ENCODE peak calls at places on chromosomes 16 and 17, in five cellular contexts. P is naive thymus-derived CD4-positive, alpha-beta T cell; T is HCT116; S is left lung; I is thoracic aorta. M is an unnamed sample. For H3K4me1, the result is how much of the 10 kb centered on the place peaks cover.

GRCh38 chr17:75832164-75832651 is 12.0 kb downstream of the UNC13D start:
- DNase-seq in S (no peak), I (no peak), T (no peak), P (no peak), M (no peak)

GRCh38 chr17:10633738-10634379 is 23.2 kb downstream of the MYH3 start:
- DNase-seq in T (no peak), I (no peak), P (no peak), S (no peak), M (no peak)

GRCh38 chr17:27473748-27474609 is 17.7 kb downstream of the KSR1 start:
- DNase-seq in P (no peak), I (no peak), T (no peak), S (no peak), M (no peak)

GRCh38 chr17:29592850-29593545 is at the start of gene ANKRD13B:
- DNase-seq in S (no peak), T (no peak), I (no peak), P (no peak), M (no peak)

GRCh38 chr16:71303938-71304337 is 14.7 kb upstream of the CMTR2 start:
- DNase-seq in S (no peak), T (peak), I (no peak), P (no peak), M (no peak)

GRCh38 chr16:11183035-11183812 is 72.8 kb downstream of the SOCS1 start:
- DNase-seq in S (no peak), T (no peak), I (no peak), P (no peak), M (no peak)

GRCh38 chr17:59702304-59702703 is 4.9 kb downstream of the PTRH2 start:
- DNase-seq in P (no peak), S (no peak), T (no peak), I (no peak), M (no peak)

GRCh38 chr16:10871157-10871991 is 5.6 kb upstream of the CIITA start:
- DNase-seq in T (peak), P (no peak), I (no peak), S (peak), M (no peak)

GRCh38 chr17:73343739-73344454 is 32.1 kb upstream of the CDC42EP4 start:
- DNase-seq in T (no peak), I (no peak), S (no peak), P (no peak), M (no peak)

GRCh38 chr17:54807331-54807730 is 93.3 kb upstream of the TOM1L1 start:
- DNase-seq in T (no peak), P (no peak), S (no peak), I (no peak), M (no peak)

GRCh38 chr17:1769826-1770477 is 8.1 kb downstream of the SERPINF1 start:
- DNase-seq in P (peak), S (no peak), T (no peak), I (no peak), M (peak)

GRCh38 chr16:88315543-88316105 is 67.1 kb upstream of the ZNF469 start:
- DNase-seq in S (peak), P (no peak), T (peak), I (no peak), M (no peak)

GRCh38 chr17:56992364-56992763 is 14.4 kb downstream of the SCPEP1 start:
- DNase-seq in I (no peak), P (no peak), T (no peak), S (no peak), M (no peak)

GRCh38 chr16:61812251-61812650 is 224.0 kb downstream of the CDH8 start:
- DNase-seq in T (no peak), I (no peak), P (no peak), S (no peak), M (no peak)

GRCh38 chr17:66518108-66518507 is 215.7 kb downstream of the PRKCA start:
- DNase-seq in T (no peak), P (no peak), I (no peak), S (no peak), M (no peak)

GRCh38 chr17:30950669-30951399 is 20.0 kb upstream of the RNF135 start:
- DNase-seq in I (peak), P (no peak), S (peak), T (no peak), M (no peak)

GRCh38 chr17:39094607-39095308 is 56.7 kb downstream of the PLXDC1 start:
- DNase-seq in S (no peak), P (peak), T (no peak), I (no peak), M (no peak)

GRCh38 chr17:68614718-68615117 is 13.6 kb upstream of the FAM20A start:
- DNase-seq in S (no peak), T (no peak), I (no peak), P (no peak), M (no peak)

GRCh38 chr17:27559506-27559931 is 71.5 kb upstream of the LGALS9 start:
- DNase-seq in T (no peak), S (no peak), P (no peak), I (no peak), M (no peak)

GRCh38 chr16:76768948-76769347 is 422.0 kb upstream of the MON1B start:
- DNase-seq in I (no peak), T (no peak), P (no peak), S (peak), M (no peak)

GRCh38 chr17:51133365-51133764 is 12.7 kb upstream of the SPAG9 start:
- DNase-seq in I (no peak), T (no peak), P (no peak), S (no peak), M (no peak)

GRCh38 chr17:40191237-40192208 is 14.3 kb downstream of the RAPGEFL1 start:
- DNase-seq in T (peak), S (peak), P (peak), I (peak), M (no peak)

GRCh38 chr17:43645765-43646481 is 15.8 kb downstream of the MEOX1 start:
- DNase-seq in I (peak), S (peak), T (no peak), P (no peak), M (no peak)

GRCh38 chr16:26672206-26672605 is 394.5 kb upstream of the C16orf82 start:
- DNase-seq in I (no peak), T (no peak), P (no peak), S (no peak), M (no peak)

GRCh38 chr17:69335018-69335417 is 8.1 kb upstream of the ABCA5 start:
- DNase-seq in I (no peak), T (peak), S (no peak), P (no peak), M (no peak)

GRCh38 chr17:75105269-75106080 is 4.3 kb upstream of the ARMC7 start:
- DNase-seq in I (no peak), S (no peak), P (no peak), T (no peak), M (no peak)

GRCh38 chr17:49890077-49890821 is 42.4 kb upstream of the TAC4 start:
- DNase-seq in P (no peak), S (no peak), T (no peak), I (no peak), M (no peak)

GRCh38 chr16:48420437-48420836 is 35.2 kb upstream of the SIAH1 start:
- DNase-seq in I (no peak), P (no peak), T (no peak), S (no peak), M (no peak)

GRCh38 chr16:70453891-70454220 is 539 bp upstream of the FCSK start:
- DNase-seq in P (no peak), I (no peak), S (no peak), T (no peak), M (no peak)

GRCh38 chr16:86991679-86992078 is 325.5 kb downstream of the C16orf95 start:
- DNase-seq in S (no peak), I (no peak), P (no peak), T (no peak), M (no peak)

GRCh38 chr16:82980810-82981209 is 354.0 kb downstream of the CDH13 start:
- DNase-seq in P (no peak), S (no peak), I (no peak), T (no peak), M (no peak)

GRCh38 chr17:45408611-45409421 is 23.9 kb downstream of the ARHGAP27 start:
- DNase-seq in I (no peak), S (peak), T (no peak), P (no peak), M (no peak)

GRCh38 chr16:1497014-1497598 is 3.9 kb downstream of the TELO2 start:
- DNase-seq in I (no peak), S (peak), P (no peak), T (no peak), M (no peak)

GRCh38 chr16:71923941-71924690 is 28.8 kb downstream of the IST1 start:
- DNase-seq in P (no peak), T (no peak), S (no peak), I (no peak), M (no peak)

GRCh38 chr16:68251812-68252211 is 6.6 kb downstream of the PLA2G15 start:
- DNase-seq in T (no peak), S (no peak), P (no peak), I (no peak), M (no peak)

GRCh38 chr17:34673516-34673915 is 94.1 kb downstream of the TMEM132E start:
- DNase-seq in I (no peak), P (no peak), T (no peak), S (no peak), M (no peak)

GRCh38 chr17:4556996-4557395 is 1.8 kb upstream of the MYBBP1A start:
- DNase-seq in I (no peak), T (no peak), S (no peak), P (no peak), M (no peak)
- H3K4me1 ChIP-seq in I (under half), T (under half), S (under half), P (under half), M (under half)

GRCh38 chr17:78924481-78925151 is 571 bp downstream of the TIMP2 start:
- DNase-seq in S (peak), P (no peak), I (no peak), T (no peak), M (no peak)

GRCh38 chr17:78923660-78924453 is 1.3 kb downstream of the TIMP2 start:
- DNase-seq in S (peak), T (peak), I (no peak), P (peak), M (no peak)

GRCh38 chr17:78921437-78921971 is 3.7 kb downstream of the TIMP2 start:
- DNase-seq in I (no peak), P (no peak), T (no peak), S (peak), M (no peak)

GRCh38 chr17:78925234-78925633 is at the start of gene TIMP2:
- DNase-seq in P (peak), T (no peak), S (peak), I (peak), M (no peak)

DNA sequence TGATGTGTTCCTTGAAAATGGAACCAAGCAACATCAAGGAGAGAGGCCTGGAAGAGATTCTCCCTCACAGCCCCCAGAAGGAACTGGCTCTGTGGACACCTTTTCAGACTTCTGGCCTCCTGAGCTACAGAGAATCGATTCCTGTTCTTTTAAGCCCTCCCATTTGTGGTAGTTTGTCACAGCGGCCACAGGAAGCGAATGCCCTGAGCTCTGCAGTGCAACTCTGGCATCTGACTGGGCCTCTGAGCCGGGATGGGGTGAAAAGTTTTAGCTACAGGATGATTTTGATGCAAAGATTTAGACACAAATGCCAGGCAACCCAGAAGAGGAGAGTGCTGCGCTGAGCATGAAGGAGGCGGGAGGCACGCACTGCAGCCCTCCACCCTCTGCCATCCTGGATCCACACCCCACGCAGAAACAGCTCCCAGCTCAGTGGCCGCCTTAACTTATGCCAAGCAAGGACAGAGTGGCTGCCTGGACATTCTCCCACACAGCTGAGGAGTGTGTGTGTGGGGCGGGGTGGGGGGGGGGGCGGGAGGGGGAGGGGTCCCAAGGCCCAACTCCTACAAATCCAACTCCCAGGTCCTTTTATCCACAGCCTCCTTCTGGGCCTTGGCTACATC is 2.2 kb downstream of the TIMP2 start:
- DNase-seq in P (no peak), I (no peak), T (no peak), S (no peak), M (no peak)
- H3K4me1 ChIP-seq in P (under half), I (half or more), T (under half), S (half or more), M (under half)

DNA sequence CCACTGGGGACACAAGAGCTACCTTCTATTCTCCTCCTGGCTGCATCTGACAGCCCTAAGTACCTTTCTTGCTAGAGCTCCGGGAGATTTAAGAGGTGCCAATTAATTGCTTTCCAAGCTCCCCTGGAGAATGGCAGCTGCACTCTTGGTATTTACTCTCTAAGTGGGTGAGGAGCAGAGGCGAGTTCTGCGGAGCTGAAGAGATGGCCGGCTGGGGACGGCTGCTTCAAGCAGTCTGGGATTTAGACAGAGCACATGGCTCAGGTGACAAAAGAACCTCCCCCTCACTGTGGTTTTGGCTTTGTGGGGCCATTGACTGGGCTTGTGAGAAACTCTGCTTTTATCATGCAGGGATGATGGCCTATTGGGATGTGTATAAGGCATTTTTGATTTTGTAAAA is 239.3 kb upstream of the EEF2KMT start:
- DNase-seq in T (no peak), I (no peak), P (no peak), S (no peak), M (no peak)
- H3K4me1 ChIP-seq in T (under half), I (under half), P (under half), S (under half), M (under half)

GRCh38 chr16:64047878-64048277 is 1074.0 kb downstream of the CDH11 start:
- DNase-seq in I (no peak), P (no peak), S (no peak), T (no peak), M (no peak)
- H3K4me1 ChIP-seq in I (under half), P (under half), S (under half), T (under half), M (under half)

DNA sequence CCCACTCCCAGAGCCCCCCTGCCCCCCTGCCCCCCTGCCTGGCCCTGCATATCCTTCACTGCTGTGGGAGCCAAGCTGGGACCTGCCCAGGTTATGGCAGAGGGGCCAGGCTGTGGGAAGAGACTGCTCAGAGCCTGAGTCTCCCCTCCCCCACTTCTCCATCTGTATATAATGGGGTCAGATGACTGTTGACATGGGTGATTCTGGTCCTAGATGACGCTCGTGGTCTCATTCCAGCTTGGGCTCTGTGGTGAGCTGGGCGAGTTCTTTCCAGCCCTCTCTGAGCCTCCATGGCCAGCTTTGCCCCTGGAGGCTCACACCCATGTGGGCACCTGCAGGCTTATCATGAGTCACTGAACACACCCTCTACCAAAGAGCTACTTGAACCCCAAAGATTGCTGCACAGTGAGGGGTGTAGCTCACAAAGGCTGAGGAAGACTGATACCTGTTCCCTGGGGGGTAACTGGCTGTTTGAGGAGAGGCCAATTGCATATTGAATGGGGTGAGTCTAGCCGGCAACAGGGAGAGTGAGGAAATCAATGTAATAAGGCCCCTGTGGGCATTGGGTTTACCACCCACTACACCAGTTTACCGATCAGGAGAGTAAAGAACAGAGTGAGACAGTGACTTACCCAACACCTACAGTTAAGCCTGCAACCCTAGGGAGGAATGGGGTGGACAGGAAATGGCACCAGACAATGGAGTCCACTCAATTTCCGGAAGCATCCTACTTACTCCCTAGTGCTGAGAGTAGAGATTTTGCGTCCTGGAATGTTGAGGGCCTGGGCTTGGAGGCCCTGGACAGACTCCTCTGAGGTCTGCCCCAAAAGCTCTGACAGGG is 4.2 kb upstream of the SREBF1 start:
- DNase-seq in S (no peak), T (no peak), I (no peak), P (no peak), M (peak)
- H3K4me1 ChIP-seq in S (half or more), T (under half), I (half or more), P (under half), M (half or more)